ENCODE peak calls at places on chromosomes 5 and 9, in four cellular contexts. One of them, this sample, is unnamed.

GRCh38 chr5:144093400-144093799 is 77.1 kb downstream of the YIPF5 start:
- DNase-seq in AG04449: no peak
- DNase-seq in MM.1S: no peak
- DNase-seq in brain microvascular endothelial cell: no peak
- DNase-seq in this sample: no peak

GRCh38 chr5:32304622-32305021 is 8.1 kb downstream of the MTMR12 start:
- DNase-seq in AG04449: no peak
- DNase-seq in MM.1S: no peak
- DNase-seq in brain microvascular endothelial cell: no peak
- DNase-seq in this sample: no peak

GRCh38 chr5:14925326-14925725 is 53.7 kb upstream of the ANKH start:
- DNase-seq in AG04449: no peak
- DNase-seq in MM.1S: no peak
- DNase-seq in brain microvascular endothelial cell: no peak
- DNase-seq in this sample: no peak

GRCh38 chr9:81132796-81133195 is 556.6 kb downstream of the TLE1 start:
- DNase-seq in AG04449: no peak
- DNase-seq in MM.1S: no peak
- DNase-seq in brain microvascular endothelial cell: peak
- DNase-seq in this sample: no peak

GRCh38 chr5:177494356-177495195 is 2.8 kb downstream of the PDLIM7 start:
- DNase-seq in AG04449: no peak
- DNase-seq in MM.1S: no peak
- DNase-seq in brain microvascular endothelial cell: peak
- DNase-seq in this sample: no peak

GRCh38 chr5:112934366-112934693 is 12.3 kb upstream of the REEP5 start:
- DNase-seq in AG04449: no peak
- DNase-seq in MM.1S: no peak
- DNase-seq in brain microvascular endothelial cell: no peak
- DNase-seq in this sample: no peak

GRCh38 chr5:74094096-74094778 is 468.2 kb downstream of the ARHGEF28 start:
- DNase-seq in AG04449: no peak
- DNase-seq in MM.1S: no peak
- DNase-seq in brain microvascular endothelial cell: peak
- DNase-seq in this sample: no peak

GRCh38 chr5:112355058-112355685 is 63.9 kb downstream of the EPB41L4A start:
- DNase-seq in AG04449: no peak
- DNase-seq in MM.1S: peak
- DNase-seq in brain microvascular endothelial cell: no peak
- DNase-seq in this sample: no peak

GRCh38 chr5:77076961-77077820 is 9.9 kb downstream of the ZBED3 start:
- DNase-seq in AG04449: no peak
- DNase-seq in MM.1S: no peak
- DNase-seq in brain microvascular endothelial cell: peak
- DNase-seq in this sample: no peak

GRCh38 chr5:159444441-159445082 is 114.3 kb upstream of the IL12B start:
- DNase-seq in AG04449: no peak
- DNase-seq in MM.1S: peak
- DNase-seq in brain microvascular endothelial cell: peak
- DNase-seq in this sample: no peak

GRCh38 chr5:134458676-134459403 is 47.2 kb upstream of the CDKN2AIPNL start:
- DNase-seq in AG04449: no peak
- DNase-seq in MM.1S: no peak
- DNase-seq in brain microvascular endothelial cell: no peak
- DNase-seq in this sample: no peak

GRCh38 chr5:110258460-110258859 is 468.0 kb downstream of the TMEM232 start:
- DNase-seq in AG04449: peak
- DNase-seq in MM.1S: no peak
- DNase-seq in brain microvascular endothelial cell: peak
- DNase-seq in this sample: peak

GRCh38 chr9:125534934-125535701 is 171.9 kb downstream of the MAPKAP1 start:
- DNase-seq in AG04449: no peak
- DNase-seq in MM.1S: no peak
- DNase-seq in brain microvascular endothelial cell: no peak
- DNase-seq in this sample: no peak

GRCh38 chr5:77620404-77620803 is 18.1 kb downstream of the OTP start:
- DNase-seq in AG04449: no peak
- DNase-seq in MM.1S: peak
- DNase-seq in brain microvascular endothelial cell: no peak
- DNase-seq in this sample: no peak

GRCh38 chr5:157116483-157116954 is 7.7 kb upstream of the HAVCR2 start:
- DNase-seq in AG04449: no peak
- DNase-seq in MM.1S: no peak
- DNase-seq in brain microvascular endothelial cell: no peak
- DNase-seq in this sample: no peak

GRCh38 chr9:84697494-84698114 is 28.1 kb downstream of the NTRK2 start:
- DNase-seq in AG04449: no peak
- DNase-seq in MM.1S: peak
- DNase-seq in brain microvascular endothelial cell: peak
- DNase-seq in this sample: peak

GRCh38 chr5:147098233-147098790 is 136.5 kb upstream of the STK32A start:
- DNase-seq in AG04449: no peak
- DNase-seq in MM.1S: peak
- DNase-seq in brain microvascular endothelial cell: peak
- DNase-seq in this sample: peak
- TF ChIP-seq CTCF in AG04449: peak
- TF ChIP-seq CTCF in MM.1S: peak
- TF ChIP-seq CTCF in brain microvascular endothelial cell: peak
- TF ChIP-seq CTCF in this sample: peak

DNA sequence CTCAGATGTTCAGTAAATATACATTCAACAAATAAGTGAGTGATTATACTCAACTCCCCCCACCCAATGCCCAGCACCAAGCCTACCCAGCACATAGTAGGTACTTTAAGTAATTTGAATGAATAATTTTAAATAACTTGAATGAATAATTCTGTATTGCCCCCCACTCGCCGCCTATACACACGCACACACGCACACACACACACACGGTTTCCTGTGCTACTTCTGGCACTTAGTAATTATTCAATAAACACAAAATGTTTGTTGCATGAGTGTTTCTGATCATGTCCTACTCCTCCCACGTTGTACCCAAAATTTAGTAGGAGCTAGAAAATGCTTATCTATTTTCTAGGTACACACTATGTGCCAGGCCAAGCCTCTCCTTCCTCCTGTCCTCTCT is 16.2 kb downstream of the PCDH12 start:
- DNase-seq in AG04449: no peak
- DNase-seq in MM.1S: no peak
- DNase-seq in brain microvascular endothelial cell: no peak
- DNase-seq in this sample: no peak
- H3K4me3 ChIP-seq in AG04449: no peak
- H3K4me3 ChIP-seq in MM.1S: peak
- H3K4me3 ChIP-seq in brain microvascular endothelial cell: no peak
- H3K4me3 ChIP-seq in this sample: no peak

GRCh38 chr5:176447538-176447981 is 625 bp upstream of the FAF2 start:
- DNase-seq in AG04449: no peak
- DNase-seq in MM.1S: peak
- DNase-seq in brain microvascular endothelial cell: no peak
- DNase-seq in this sample: no peak

GRCh38 chr5:176444742-176445141 is 3.4 kb upstream of the FAF2 start:
- DNase-seq in AG04449: no peak
- DNase-seq in MM.1S: no peak
- DNase-seq in brain microvascular endothelial cell: no peak
- DNase-seq in this sample: no peak

GRCh38 chr5:176450077-176450476 is 1.9 kb downstream of the FAF2 start:
- DNase-seq in AG04449: no peak
- DNase-seq in MM.1S: no peak
- DNase-seq in brain microvascular endothelial cell: no peak
- DNase-seq in this sample: no peak

GRCh38 chr5:176446884-176447537 is 1.2 kb upstream of the FAF2 start:
- DNase-seq in AG04449: no peak
- DNase-seq in MM.1S: no peak
- DNase-seq in brain microvascular endothelial cell: no peak
- DNase-seq in this sample: no peak

DNA sequence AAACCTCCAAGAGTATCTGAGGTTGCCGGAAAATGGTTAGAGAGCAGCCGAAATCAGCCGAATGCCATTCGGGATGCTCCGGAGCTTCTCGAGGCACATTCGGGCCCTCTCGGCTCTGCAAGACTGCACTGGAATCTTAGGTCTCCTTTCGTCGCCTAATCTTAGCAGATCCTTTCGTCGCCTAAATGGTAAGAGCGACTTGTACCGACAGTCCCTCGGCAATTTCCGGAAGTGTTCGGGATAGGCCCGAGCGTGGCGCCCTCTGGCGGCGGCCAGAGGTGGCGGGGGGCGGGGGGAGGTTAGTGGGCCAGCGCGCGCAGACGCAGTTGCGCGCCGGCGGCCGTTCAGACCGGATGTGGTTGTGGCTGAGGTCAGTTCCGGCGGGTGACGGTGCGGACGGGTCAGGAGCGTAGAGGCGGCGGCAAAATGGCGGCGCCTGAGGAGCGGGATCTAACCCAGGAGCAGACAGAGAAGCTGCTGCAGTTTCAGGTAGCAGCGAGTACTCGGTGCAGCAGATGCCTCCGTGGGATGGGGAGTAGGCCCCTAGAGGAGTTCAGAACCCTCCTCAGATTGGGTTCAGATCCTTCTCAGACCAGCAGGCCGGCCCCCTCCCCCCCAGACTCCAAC is at the start of gene FAF2:
- DNase-seq in AG04449: peak
- DNase-seq in MM.1S: peak
- DNase-seq in brain microvascular endothelial cell: peak
- DNase-seq in this sample: peak
- TF ChIP-seq CTCF in AG04449: peak
- TF ChIP-seq CTCF in MM.1S: peak
- TF ChIP-seq CTCF in brain microvascular endothelial cell: peak
- TF ChIP-seq CTCF in this sample: peak

GRCh38 chr9:95048225-95049087 is 269.1 kb downstream of the FANCC start:
- DNase-seq in AG04449: no peak
- DNase-seq in MM.1S: peak
- DNase-seq in brain microvascular endothelial cell: no peak
- DNase-seq in this sample: no peak

GRCh38 chr9:95047452-95048224 is 269.9 kb downstream of the FANCC start:
- DNase-seq in AG04449: no peak
- DNase-seq in MM.1S: no peak
- DNase-seq in brain microvascular endothelial cell: no peak
- DNase-seq in this sample: no peak

GRCh38 chr9:95053611-95054440 is 263.7 kb downstream of the FANCC start:
- DNase-seq in AG04449: no peak
- DNase-seq in MM.1S: no peak
- DNase-seq in brain microvascular endothelial cell: no peak
- DNase-seq in this sample: no peak

GRCh38 chr9:95045751-95046150 is 271.8 kb downstream of the FANCC start:
- DNase-seq in AG04449: no peak
- DNase-seq in MM.1S: no peak
- DNase-seq in brain microvascular endothelial cell: no peak
- DNase-seq in this sample: no peak

DNA sequence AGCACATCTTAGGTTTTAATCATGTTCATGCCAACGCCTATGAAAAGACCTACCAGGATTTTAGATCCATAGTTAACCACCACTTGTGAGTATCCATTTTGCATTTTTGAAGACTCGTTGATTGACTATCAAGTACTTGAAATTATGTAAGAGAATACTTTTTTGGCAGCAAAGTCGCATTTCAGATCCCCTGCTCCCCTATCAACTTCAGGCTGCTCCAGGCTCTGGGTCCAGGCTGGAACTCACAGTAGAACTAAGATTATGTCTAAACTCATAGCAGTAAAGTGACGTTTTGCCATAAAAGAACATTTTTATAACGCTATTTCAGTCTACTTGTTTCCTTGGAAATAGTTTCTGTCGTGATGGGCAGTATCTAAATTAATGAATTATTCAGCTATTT is 267.7 kb downstream of the FANCC start:
- DNase-seq in AG04449: no peak
- DNase-seq in MM.1S: no peak
- DNase-seq in brain microvascular endothelial cell: no peak
- DNase-seq in this sample: no peak
- H3K4me3 ChIP-seq in AG04449: peak
- H3K4me3 ChIP-seq in MM.1S: no peak
- H3K4me3 ChIP-seq in brain microvascular endothelial cell: peak
- H3K4me3 ChIP-seq in this sample: peak

GRCh38 chr9:120610975-120611689 is 31.2 kb upstream of the CDK5RAP2 start:
- DNase-seq in AG04449: no peak
- DNase-seq in MM.1S: peak
- DNase-seq in brain microvascular endothelial cell: no peak
- DNase-seq in this sample: no peak
- TF ChIP-seq CTCF in AG04449: no peak
- TF ChIP-seq CTCF in MM.1S: peak
- TF ChIP-seq CTCF in brain microvascular endothelial cell: peak
- TF ChIP-seq CTCF in this sample: peak

GRCh38 chr5:180313677-180314076 is 21.8 kb upstream of the MAPK9 start:
- DNase-seq in AG04449: no peak
- DNase-seq in MM.1S: no peak
- DNase-seq in brain microvascular endothelial cell: no peak
- DNase-seq in this sample: no peak
- H3K4me3 ChIP-seq in AG04449: peak
- H3K4me3 ChIP-seq in MM.1S: no peak
- H3K4me3 ChIP-seq in brain microvascular endothelial cell: no peak
- H3K4me3 ChIP-seq in this sample: no peak

GRCh38 chr9:134218230-134218629 is 53.9 kb upstream of the RNU6ATAC start:
- DNase-seq in AG04449: no peak
- DNase-seq in MM.1S: no peak
- DNase-seq in brain microvascular endothelial cell: no peak
- DNase-seq in this sample: no peak
- TF ChIP-seq CTCF in AG04449: no peak
- TF ChIP-seq CTCF in MM.1S: no peak
- TF ChIP-seq CTCF in brain microvascular endothelial cell: no peak
- TF ChIP-seq CTCF in this sample: no peak

This sample was measured in AG09309.